ENCODE peak calls at places on chromosomes 16 and 17, in four cellular contexts. One of them, this sample, is unnamed.
A peak's percentile ranks its signal among the peaks of the same experiment; 100 is the strongest.

GRCh38 chr17:18246880-18247612 is 11.5 kb downstream of the FLII start:
- DNase-seq in cardiac muscle cell: peak; percentile 66
- DNase-seq in neural progenitor cell: peak; percentile 85
- DNase-seq in transverse colon: peak; percentile 93
- DNase-seq in this sample: no peak

GRCh38 chr16:19655242-19655777 is 62.7 kb downstream of the KNOP1 start:
- DNase-seq in cardiac muscle cell: no peak
- DNase-seq in transverse colon: no peak
- DNase-seq in neural progenitor cell: no peak
- DNase-seq in this sample: no peak

GRCh38 chr17:45096141-45096540 is 35.0 kb downstream of the NMT1 start:
- DNase-seq in transverse colon: no peak
- DNase-seq in cardiac muscle cell: no peak
- DNase-seq in neural progenitor cell: peak; percentile 40
- DNase-seq in this sample: no peak

GRCh38 chr16:31382485-31383161 is 10.5 kb upstream of the ITGAD start:
- DNase-seq in transverse colon: peak; percentile 68
- DNase-seq in cardiac muscle cell: peak; percentile 79
- DNase-seq in neural progenitor cell: peak; percentile 86
- DNase-seq in this sample: no peak

GRCh38 chr17:45029758-45030423 is 21.5 kb downstream of the DCAKD start:
- DNase-seq in cardiac muscle cell: no peak
- DNase-seq in neural progenitor cell: no peak
- DNase-seq in transverse colon: no peak
- DNase-seq in this sample: no peak

GRCh38 chr17:1365445-1366039 is 34.5 kb downstream of the YWHAE start:
- DNase-seq in transverse colon: peak; percentile 63
- DNase-seq in cardiac muscle cell: peak; percentile 80
- DNase-seq in neural progenitor cell: peak; percentile 84
- DNase-seq in this sample: peak; percentile 53

GRCh38 chr16:28985611-28986041 is 774 bp downstream of the LAT start:
- DNase-seq in neural progenitor cell: no peak
- DNase-seq in transverse colon: no peak
- DNase-seq in cardiac muscle cell: no peak
- DNase-seq in this sample: no peak

GRCh38 chr17:9330140-9330902 is 245.3 kb downstream of the STX8 start:
- DNase-seq in cardiac muscle cell: no peak
- DNase-seq in neural progenitor cell: peak; percentile 87
- DNase-seq in transverse colon: no peak
- DNase-seq in this sample: no peak

GRCh38 chr16:14172200-14172805 is 101.2 kb downstream of the MRTFB start:
- DNase-seq in neural progenitor cell: no peak
- DNase-seq in cardiac muscle cell: no peak
- DNase-seq in transverse colon: no peak
- DNase-seq in this sample: no peak

GRCh38 chr16:55842369-55843104 is 9.6 kb upstream of the CES1 start:
- DNase-seq in transverse colon: no peak
- DNase-seq in cardiac muscle cell: peak; percentile 69
- DNase-seq in neural progenitor cell: peak; percentile 74
- DNase-seq in this sample: peak; percentile 8

GRCh38 chr17:30930495-30930894 is 8.8 kb downstream of the ADAP2 start:
- DNase-seq in cardiac muscle cell: no peak
- DNase-seq in neural progenitor cell: no peak
- DNase-seq in transverse colon: no peak
- DNase-seq in this sample: peak; percentile 40

GRCh38 chr16:84756830-84757229 is 57.0 kb downstream of the USP10 start:
- DNase-seq in cardiac muscle cell: no peak
- DNase-seq in transverse colon: no peak
- DNase-seq in neural progenitor cell: no peak
- DNase-seq in this sample: no peak

GRCh38 chr16:65117701-65118448 is 4.0 kb downstream of the CDH11 start:
- DNase-seq in transverse colon: peak; percentile 70
- DNase-seq in neural progenitor cell: peak; percentile 86
- DNase-seq in cardiac muscle cell: peak; percentile 82
- DNase-seq in this sample: peak; percentile 27

GRCh38 chr16:24986512-24987303 is 28.5 kb downstream of the ARHGAP17 start:
- DNase-seq in cardiac muscle cell: peak; percentile 6
- DNase-seq in neural progenitor cell: no peak
- DNase-seq in transverse colon: no peak
- DNase-seq in this sample: peak; percentile 40

GRCh38 chr16:30491229-30491628 is 18.7 kb downstream of the ITGAL start:
- DNase-seq in cardiac muscle cell: no peak
- DNase-seq in neural progenitor cell: no peak
- DNase-seq in transverse colon: no peak
- DNase-seq in this sample: no peak

GRCh38 chr17:80457236-80457856 is 19.1 kb downstream of the NPTX1 start:
- DNase-seq in neural progenitor cell: no peak
- DNase-seq in transverse colon: no peak
- DNase-seq in cardiac muscle cell: no peak
- DNase-seq in this sample: no peak

GRCh38 chr17:5509482-5509881 is 23.1 kb downstream of the MIS12 start:
- DNase-seq in neural progenitor cell: no peak
- DNase-seq in transverse colon: no peak
- DNase-seq in cardiac muscle cell: no peak
- DNase-seq in this sample: no peak

GRCh38 chr17:30334421-30334820 is 564 bp upstream of the TMIGD1 start:
- DNase-seq in cardiac muscle cell: no peak
- DNase-seq in transverse colon: no peak
- DNase-seq in neural progenitor cell: no peak
- DNase-seq in this sample: no peak

GRCh38 chr16:67456383-67457140 is 24.4 kb downstream of the ATP6V0D1 start:
- DNase-seq in cardiac muscle cell: no peak
- DNase-seq in transverse colon: peak; percentile 83
- DNase-seq in neural progenitor cell: no peak
- DNase-seq in this sample: peak; percentile 92
- TF ChIP-seq CTCF in cardiac muscle cell: peak; percentile 56
- TF ChIP-seq CTCF in transverse colon: peak; percentile 89
- TF ChIP-seq CTCF in neural progenitor cell: peak; percentile 36
- TF ChIP-seq CTCF in this sample: peak; percentile 66

GRCh38 chr17:19812407-19812806 is 55.3 kb downstream of the ULK2 start:
- DNase-seq in transverse colon: no peak
- DNase-seq in neural progenitor cell: no peak
- DNase-seq in cardiac muscle cell: no peak
- DNase-seq in this sample: peak; percentile 2
- TF ChIP-seq CTCF in transverse colon: no peak
- TF ChIP-seq CTCF in neural progenitor cell: peak; percentile 43
- TF ChIP-seq CTCF in cardiac muscle cell: peak; percentile 16
- TF ChIP-seq CTCF in this sample: peak; percentile 56

GRCh38 chr17:76368545-76368944 is 14.8 kb upstream of the PRPSAP1 start:
- DNase-seq in transverse colon: no peak
- DNase-seq in cardiac muscle cell: no peak
- DNase-seq in neural progenitor cell: no peak
- DNase-seq in this sample: no peak

GRCh38 chr17:76369804-76370203 is 14.6 kb upstream of the SPHK1 start:
- DNase-seq in neural progenitor cell: no peak
- DNase-seq in transverse colon: no peak
- DNase-seq in cardiac muscle cell: peak; percentile 42
- DNase-seq in this sample: no peak

GRCh38 chr17:76371656-76372628 is 12.5 kb upstream of the SPHK1 start:
- DNase-seq in transverse colon: no peak
- DNase-seq in neural progenitor cell: no peak
- DNase-seq in cardiac muscle cell: no peak
- DNase-seq in this sample: no peak

GRCh38 chr17:76367647-76368046 is 13.9 kb upstream of the PRPSAP1 start:
- DNase-seq in neural progenitor cell: no peak
- DNase-seq in cardiac muscle cell: no peak
- DNase-seq in transverse colon: no peak
- DNase-seq in this sample: no peak

GRCh38 chr17:76370261-76370993 is 14.0 kb upstream of the SPHK1 start:
- DNase-seq in cardiac muscle cell: no peak
- DNase-seq in neural progenitor cell: no peak
- DNase-seq in transverse colon: peak; percentile 54
- DNase-seq in this sample: no peak
- TF ChIP-seq CTCF in cardiac muscle cell: peak; percentile 73
- TF ChIP-seq CTCF in neural progenitor cell: peak; percentile 31
- TF ChIP-seq CTCF in transverse colon: no peak
- TF ChIP-seq CTCF in this sample: peak; percentile 22

DNA sequence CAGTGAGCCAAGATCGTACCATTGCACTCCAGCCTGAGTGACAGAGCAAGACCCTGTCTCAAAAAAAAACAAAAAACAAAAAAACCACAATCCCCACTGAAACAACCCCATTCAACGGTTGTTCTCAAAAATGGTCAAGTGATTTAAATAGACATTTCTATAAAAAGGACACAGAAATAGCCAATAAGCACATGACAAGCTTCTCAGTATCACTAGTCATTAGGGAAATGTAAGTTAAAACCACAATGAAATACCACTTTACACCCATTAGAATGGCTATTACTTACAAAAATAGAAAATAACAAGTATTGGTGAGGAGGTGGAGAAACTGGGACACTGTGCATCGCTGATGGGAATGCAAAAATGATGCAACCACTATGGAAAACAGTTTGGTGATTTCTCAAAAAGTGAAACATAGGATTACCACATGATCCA is 26.6 kb upstream of the MYLK3 start:
- DNase-seq in cardiac muscle cell: no peak
- DNase-seq in neural progenitor cell: no peak
- DNase-seq in transverse colon: no peak
- DNase-seq in this sample: no peak
- TF ChIP-seq CTCF in cardiac muscle cell: no peak
- TF ChIP-seq CTCF in neural progenitor cell: no peak
- TF ChIP-seq CTCF in transverse colon: no peak
- TF ChIP-seq CTCF in this sample: no peak

GRCh38 chr17:75864448-75864871 is 9.3 kb upstream of the WBP2 start:
- DNase-seq in cardiac muscle cell: no peak
- DNase-seq in neural progenitor cell: peak; percentile 32
- DNase-seq in transverse colon: peak; percentile 75
- DNase-seq in this sample: no peak
- TF ChIP-seq CTCF in cardiac muscle cell: no peak
- TF ChIP-seq CTCF in neural progenitor cell: no peak
- TF ChIP-seq CTCF in transverse colon: no peak
- TF ChIP-seq CTCF in this sample: no peak

GRCh38 chr16:50611332-50611934 is 63.2 kb downstream of the NKD1 start:
- DNase-seq in cardiac muscle cell: no peak
- DNase-seq in neural progenitor cell: no peak
- DNase-seq in transverse colon: no peak
- DNase-seq in this sample: no peak
- TF ChIP-seq CTCF in cardiac muscle cell: peak; percentile 20
- TF ChIP-seq CTCF in neural progenitor cell: no peak
- TF ChIP-seq CTCF in transverse colon: no peak
- TF ChIP-seq CTCF in this sample: no peak

GRCh38 chr17:7431231-7431630 is 2.6 kb downstream of the SPEM3 start:
- DNase-seq in transverse colon: no peak
- DNase-seq in cardiac muscle cell: no peak
- DNase-seq in neural progenitor cell: no peak
- DNase-seq in this sample: no peak
- TF ChIP-seq CTCF in transverse colon: no peak
- TF ChIP-seq CTCF in cardiac muscle cell: no peak
- TF ChIP-seq CTCF in neural progenitor cell: no peak
- TF ChIP-seq CTCF in this sample: no peak

GRCh38 chr16:88348377-88349152 is 34.2 kb upstream of the ZNF469 start:
- DNase-seq in cardiac muscle cell: no peak
- DNase-seq in transverse colon: no peak
- DNase-seq in neural progenitor cell: no peak
- DNase-seq in this sample: no peak
- TF ChIP-seq CTCF in cardiac muscle cell: no peak
- TF ChIP-seq CTCF in transverse colon: no peak
- TF ChIP-seq CTCF in neural progenitor cell: peak; percentile 5
- TF ChIP-seq CTCF in this sample: no peak

DNA sequence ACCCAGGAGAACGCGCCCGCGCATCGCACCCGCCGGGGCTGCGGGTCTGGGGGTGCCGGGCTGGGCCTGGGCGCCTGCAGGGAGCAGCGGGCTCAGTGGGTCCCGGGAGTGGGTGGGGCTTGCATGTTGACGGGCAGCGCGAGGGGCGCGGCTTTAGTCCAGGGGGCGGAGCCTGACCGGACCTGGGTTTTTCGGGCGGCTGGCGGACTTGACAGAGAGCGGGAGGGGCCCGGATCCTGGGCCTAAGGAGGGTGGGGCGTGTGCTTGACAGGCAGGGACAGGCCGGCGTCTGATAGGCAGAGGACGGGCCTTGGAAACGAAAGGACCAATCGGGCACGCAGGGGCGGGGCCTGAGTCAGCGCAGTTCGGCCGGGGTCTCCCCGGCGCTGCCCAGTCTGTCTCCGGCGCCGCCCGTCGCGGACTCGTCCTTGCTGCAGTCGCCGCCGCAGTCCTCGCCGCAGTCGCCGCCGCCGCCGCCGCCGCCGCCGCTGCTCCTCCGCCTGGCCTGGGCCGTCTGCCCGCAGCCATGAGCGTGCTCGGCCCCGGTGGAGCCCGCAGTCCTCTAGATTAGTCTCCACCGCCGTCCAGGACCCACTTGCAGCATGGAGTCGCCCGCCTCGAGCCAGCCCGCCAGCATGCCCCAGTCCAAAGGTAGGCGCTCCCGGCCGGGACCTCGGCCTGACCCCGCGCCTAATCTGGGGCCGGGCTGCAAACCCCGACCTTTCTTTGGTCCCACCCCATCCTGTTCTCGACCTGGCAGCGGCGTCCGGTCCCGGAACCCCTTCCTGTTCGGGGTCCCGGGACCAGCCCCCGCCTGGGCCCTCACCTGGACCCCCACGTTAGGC is at the start of gene MAP2K3:
- DNase-seq in cardiac muscle cell: peak; percentile 100
- DNase-seq in neural progenitor cell: peak; percentile 100
- DNase-seq in transverse colon: peak; percentile 100
- DNase-seq in this sample: peak; percentile 97
- TF ChIP-seq CTCF in cardiac muscle cell: no peak
- TF ChIP-seq CTCF in neural progenitor cell: no peak
- TF ChIP-seq CTCF in transverse colon: no peak
- TF ChIP-seq CTCF in this sample: no peak